ENCODE peak calls at places on chromosomes 4 and X, in ten cellular contexts. A is HFFc6; N is WTC11; V is EH; J is activated CD4-positive, alpha-beta T cell treated with anti-CD3 and anti-CD28 coated beads for 24 hours; B is CD4-positive, alpha-beta memory T cell; I is heart left ventricle; T is stimulated activated CD8-positive, alpha-beta memory T cell treated with anti-CD3 and anti-CD28 coated beads, Interleukin-4, amount 100 ng/mL, for 4 hours; Y is Right ventricle myocardium superior; O is posterior cingulate gyrus. P is an unnamed sample.

GRCh38 chrX:74523224-74523623 is 91.2 kb downstream of the RLIM start:
- DNase-seq in A (no peak), B (no peak), Y (no peak), I (no peak), N (no peak), J (no peak), T (no peak), V (no peak), O (no peak), P (no peak)

GRCh38 chr4:102503301-102503746 is 2.2 kb downstream of the NFKB1 start:
- DNase-seq in T (no peak), I (no peak), A (no peak), Y (no peak), B (no peak), V (no peak), J (no peak), O (no peak), N (no peak), P (no peak)

GRCh38 chr4:15784959-15785634 is 7.0 kb downstream of the CD38 start:
- DNase-seq in B (no peak), Y (no peak), T (no peak), A (no peak), N (no peak), J (no peak), O (no peak), I (no peak), V (no peak), P (no peak)

GRCh38 chr4:3287271-3287971 is 5.4 kb upstream of the RGS12 start:
- DNase-seq in B (no peak), J (no peak), N (peak), A (no peak), T (no peak), I (no peak), O (no peak), Y (peak), V (no peak), P (no peak)

GRCh38 chr4:17968721-17969120 is 52.8 kb downstream of the LCORL start:
- DNase-seq in V (no peak), A (no peak), I (no peak), J (no peak), N (no peak), B (no peak), T (no peak), Y (no peak), O (no peak), P (no peak)

GRCh38 chr4:124067031-124067430 is 645.5 kb downstream of the ANKRD50 start:
- DNase-seq in N (no peak), T (no peak), Y (no peak), I (no peak), A (no peak), J (no peak), V (no peak), B (no peak), O (no peak), P (no peak)

GRCh38 chrX:40366661-40367060 is 214.1 kb upstream of the ATP6AP2 start:
- DNase-seq in T (no peak), Y (no peak), A (no peak), B (no peak), V (no peak), J (no peak), O (no peak), N (peak), I (no peak), P (no peak)

GRCh38 chr4:89256203-89256800 is 51.3 kb downstream of the GPRIN3 start:
- DNase-seq in I (no peak), A (no peak), B (no peak), V (no peak), T (no peak), Y (no peak), N (no peak), O (no peak), J (no peak), P (no peak)

GRCh38 chr4:8155660-8156421 is 2.8 kb downstream of the ABLIM2 start:
- DNase-seq in J (no peak), B (no peak), I (no peak), N (no peak), V (no peak), T (no peak), A (no peak), Y (peak), O (no peak), P (no peak)

GRCh38 chr4:78565971-78566372 is 14.4 kb downstream of the ANXA3 start:
- DNase-seq in I (no peak), T (no peak), O (no peak), N (no peak), V (peak), Y (no peak), J (no peak), A (peak), B (no peak), P (no peak)

GRCh38 chrX:129961180-129962083 is 21.0 kb upstream of the BCORL1 start:
- DNase-seq in N (peak), J (peak), Y (peak), O (no peak), I (peak), B (peak), A (peak), T (no peak), V (peak), P (peak)

GRCh38 chr4:76420901-76421581 is at the start of gene CCDC158:
- DNase-seq in V (peak), Y (peak), I (no peak), B (no peak), T (no peak), J (no peak), O (no peak), A (no peak), N (no peak), P (peak)